ENCODE peak calls at places on chromosomes 13 and 19, in nine cellular contexts. B is bronchial epithelial cell; N is neural progenitor cell; L is T follicular helper cell; T is activated naive CD4-positive, alpha-beta T cell; C is NCI-H1436; D is activated CD4-positive, alpha-beta T cell treated with anti-CD3 and anti-CD28 coated beads, Interleukin-2, amount 10 ng/mL, durations not matched to agents 7 days and 5 days; I is Kasumi-1; S is NCI-H526. E is an unnamed sample.

GRCh38 chr19:36046443-36047050 is 7.5 kb downstream of the THAP8 start:
- DNase-seq in B (no peak), N (no peak), L (no peak), T (no peak), C (no peak), D (no peak), I (no peak), S (no peak), E (no peak)

GRCh38 chr19:17281391-17282304 is at the start of gene ANKLE1:
- DNase-seq in B (no peak), N (peak), L (no peak), T (peak), C (no peak), D (no peak), I (peak), S (peak), E (peak)

GRCh38 chr19:14089412-14089661 is 1.2 kb downstream of the SAMD1 start:
- DNase-seq in B (no peak), N (peak), L (no peak), T (no peak), C (no peak), D (no peak), I (no peak), S (peak), E (no peak)

GRCh38 chr19:35031072-35031881 is 1.0 kb downstream of the SCN1B start:
- DNase-seq in B (no peak), N (peak), L (no peak), T (no peak), C (no peak), D (no peak), I (no peak), S (peak), E (peak)

GRCh38 chr13:43057653-43058317 is 34.4 kb downstream of the DNAJC15 start:
- DNase-seq in B (no peak), N (peak), L (peak), T (no peak), C (no peak), D (peak), I (no peak), S (no peak), E (peak)

GRCh38 chr19:18093439-18094161 is 4.0 kb upstream of the MAST3 start:
- DNase-seq in B (peak), N (no peak), L (no peak), T (no peak), C (no peak), D (no peak), I (no peak), S (peak), E (no peak)

GRCh38 chr19:8566855-8567254 is 10.4 kb downstream of the MYO1F start:
- DNase-seq in B (no peak), N (no peak), L (no peak), T (no peak), C (no peak), D (no peak), I (no peak), S (no peak), E (no peak)

GRCh38 chr13:46675016-46675415 is 121.9 kb downstream of the ESD start:
- DNase-seq in B (no peak), N (no peak), L (no peak), T (no peak), C (peak), D (no peak), I (no peak), S (no peak), E (no peak)

GRCh38 chr13:32746474-32746873 is 160.2 kb downstream of the PDS5B start:
- DNase-seq in B (no peak), N (no peak), L (no peak), T (no peak), C (no peak), D (no peak), I (no peak), S (no peak), E (no peak)

GRCh38 chr13:32381539-32381938 is 46.4 kb downstream of the N4BP2L1 start:
- DNase-seq in B (peak), N (peak), L (no peak), T (no peak), C (no peak), D (peak), I (peak), S (peak), E (no peak)

GRCh38 chr13:59696229-59696628 is 467.5 kb downstream of the DIAPH3 start:
- DNase-seq in B (no peak), N (no peak), L (no peak), T (no peak), C (no peak), D (no peak), I (no peak), S (no peak), E (no peak)

GRCh38 chr19:41910240-41910991 is 17.8 kb downstream of the ERFL start:
- DNase-seq in B (no peak), N (no peak), L (no peak), T (no peak), C (no peak), D (no peak), I (no peak), S (no peak), E (no peak)

GRCh38 chr19:56162258-56162657 is 13.6 kb upstream of the GALP start:
- DNase-seq in B (peak), N (no peak), L (no peak), T (no peak), C (no peak), D (no peak), I (peak), S (no peak), E (no peak)

GRCh38 chr19:14516746-14517438 is 1.3 kb downstream of the DNAJB1 start:
- DNase-seq in B (no peak), N (no peak), L (no peak), T (peak), C (no peak), D (no peak), I (no peak), S (no peak), E (no peak)

GRCh38 chr19:17225051-17225450 is 975 bp upstream of the OCEL1 start:
- DNase-seq in B (no peak), N (no peak), L (no peak), T (no peak), C (no peak), D (no peak), I (no peak), S (no peak), E (no peak)

GRCh38 chr19:28718909-28719308 is 494.0 kb downstream of the UQCRFS1 start:
- DNase-seq in B (no peak), N (no peak), L (no peak), T (no peak), C (no peak), D (no peak), I (no peak), S (no peak), E (no peak)

GRCh38 chr19:44874317-44874716 is 16.7 kb upstream of the TOMM40 start:
- DNase-seq in B (no peak), N (no peak), L (no peak), T (no peak), C (no peak), D (no peak), I (no peak), S (no peak), E (no peak)

GRCh38 chr13:40508767-40509342 is 157.6 kb downstream of the FOXO1 start:
- DNase-seq in B (no peak), N (no peak), L (no peak), T (no peak), C (no peak), D (no peak), I (no peak), S (no peak), E (no peak)

GRCh38 chr13:50126378-50127016 is 111.3 kb downstream of the KCNRG start:
- DNase-seq in B (peak), N (peak), L (no peak), T (no peak), C (no peak), D (peak), I (peak), S (peak), E (peak)

GRCh38 chr19:12913011-12913561 is 6.0 kb downstream of the SYCE2 start:
- DNase-seq in B (no peak), N (peak), L (no peak), T (no peak), C (peak), D (no peak), I (peak), S (peak), E (peak)

GRCh38 chr13:50412046-50412617 is 396.9 kb downstream of the KCNRG start:
- DNase-seq in B (no peak), N (no peak), L (no peak), T (no peak), C (no peak), D (no peak), I (no peak), S (no peak), E (no peak)

GRCh38 chr13:114162533-114162922 is 16.5 kb upstream of the CFAP97D2 start:
- DNase-seq in B (no peak), N (no peak), L (no peak), T (no peak), C (no peak), D (no peak), I (no peak), S (no peak), E (no peak)

GRCh38 chr13:107864543-107865460 is 350.5 kb downstream of the LIG4 start:
- DNase-seq in B (peak), N (peak), L (no peak), T (no peak), C (no peak), D (peak), I (peak), S (no peak), E (peak)

GRCh38 chr13:74438911-74439310 is 304.7 kb upstream of the KLF12 start:
- DNase-seq in B (no peak), N (no peak), L (no peak), T (no peak), C (no peak), D (no peak), I (no peak), S (peak), E (no peak)

GRCh38 chr19:18659281-18660050 is 22.6 kb downstream of the KLHL26 start:
- DNase-seq in B (no peak), N (no peak), L (no peak), T (no peak), C (no peak), D (no peak), I (peak), S (no peak), E (no peak)

GRCh38 chr13:92989301-92989700 is 237.3 kb upstream of the GPC6 start:
- DNase-seq in B (peak), N (no peak), L (no peak), T (no peak), C (no peak), D (no peak), I (no peak), S (no peak), E (no peak)

GRCh38 chr13:46137627-46138026 is 32.8 kb upstream of the CPB2 start:
- DNase-seq in B (no peak), N (no peak), L (no peak), T (no peak), C (no peak), D (no peak), I (no peak), S (no peak), E (no peak)

GRCh38 chr19:41064974-41065569 is 23.2 kb upstream of the CYP2A13 start:
- DNase-seq in B (peak), N (peak), L (no peak), T (no peak), C (no peak), D (no peak), I (no peak), S (no peak), E (no peak)

GRCh38 chr19:57850553-57851017 is 926 bp downstream of the ZNF587 start:
- DNase-seq in B (peak), N (peak), L (no peak), T (no peak), C (no peak), D (no peak), I (no peak), S (peak), E (peak)

GRCh38 chr13:93079294-93079693 is 147.3 kb upstream of the GPC6 start:
- DNase-seq in B (peak), N (no peak), L (no peak), T (no peak), C (peak), D (no peak), I (no peak), S (no peak), E (no peak)

GRCh38 chr13:65943711-65944110 is 1286.4 kb downstream of the PCDH9 start:
- DNase-seq in B (no peak), N (no peak), L (no peak), T (no peak), C (no peak), D (no peak), I (no peak), S (no peak), E (no peak)